ENCODE peak calls at places on chromosomes 7 and 10, in four cellular contexts. F is Karpas-422, U is astrocyte, G is SJSA1. N is an unnamed sample. For H3K27me3, the result is how much of the 10 kb centered on the place peaks cover.

GRCh38 chr10:117663750-117664149 is 121.2 kb downstream of the EMX2 start:
- DNase-seq in F (no peak), U (peak), G (no peak), N (peak)

GRCh38 chr10:74548676-74549075 is 277.7 kb upstream of the KAT6B start:
- DNase-seq in F (no peak), U (no peak), G (no peak), N (no peak)

GRCh38 chr7:150722403-150723065 is 6.1 kb downstream of the GIMAP1 start:
- DNase-seq in F (no peak), U (no peak), G (no peak), N (no peak)

GRCh38 chr7:26532490-26532889 is 240.8 kb downstream of the SNX10 start:
- DNase-seq in F (no peak), U (no peak), G (no peak), N (no peak)

GRCh38 chr10:89250814-89251416 is 660 bp downstream of the LIPA start:
- DNase-seq in F (peak), U (no peak), G (no peak), N (no peak)

GRCh38 chr10:18137111-18137510 is 3.1 kb upstream of the CACNB2 start:
- DNase-seq in F (no peak), U (no peak), G (no peak), N (no peak)

GRCh38 chr10:58651040-58651439 is 138.4 kb downstream of the BICC1 start:
- DNase-seq in F (no peak), U (peak), G (peak), N (no peak)

GRCh38 chr7:148328906-148329305 is 261.7 kb upstream of the C7orf33 start:
- DNase-seq in F (no peak), U (no peak), G (no peak), N (no peak)

GRCh38 chr10:125849448-125849847 is 26.1 kb downstream of the BCCIP start:
- DNase-seq in F (no peak), U (no peak), G (no peak), N (no peak)

GRCh38 chr7:107661865-107662379 is 1.3 kb downstream of the SLC26A4 start:
- DNase-seq in F (no peak), U (no peak), G (no peak), N (no peak)

GRCh38 chr7:90232440-90232839 is 12.5 kb upstream of the CFAP69 start:
- DNase-seq in F (no peak), U (no peak), G (no peak), N (no peak)

GRCh38 chr10:80506189-80506575 is 31.5 kb upstream of the SH2D4B start:
- DNase-seq in F (no peak), U (peak), G (peak), N (no peak)

GRCh38 chr10:98444314-98445006 is 2.3 kb downstream of the HPS1 start:
- DNase-seq in F (no peak), U (no peak), G (peak), N (no peak)

GRCh38 chr10:94206176-94206575 is 156.6 kb downstream of the NOC3L start:
- DNase-seq in F (no peak), U (no peak), G (no peak), N (no peak)

GRCh38 chr10:27637601-27638000 is 108.0 kb downstream of the MKX start:
- DNase-seq in F (no peak), U (no peak), G (no peak), N (no peak)

GRCh38 chr10:110033724-110034235 is 26.0 kb downstream of the ADD3 start:
- DNase-seq in F (no peak), U (no peak), G (no peak), N (no peak)
- H3K27me3 ChIP-seq in F (under half), U (under half), G (under half), N (under half)

GRCh38 chr10:101066146-101066889 is 4.5 kb downstream of the KAZALD1 start:
- DNase-seq in F (peak), U (no peak), G (peak), N (no peak)
- H3K27me3 ChIP-seq in F (under half), U (under half), G (under half), N (under half)

DNA sequence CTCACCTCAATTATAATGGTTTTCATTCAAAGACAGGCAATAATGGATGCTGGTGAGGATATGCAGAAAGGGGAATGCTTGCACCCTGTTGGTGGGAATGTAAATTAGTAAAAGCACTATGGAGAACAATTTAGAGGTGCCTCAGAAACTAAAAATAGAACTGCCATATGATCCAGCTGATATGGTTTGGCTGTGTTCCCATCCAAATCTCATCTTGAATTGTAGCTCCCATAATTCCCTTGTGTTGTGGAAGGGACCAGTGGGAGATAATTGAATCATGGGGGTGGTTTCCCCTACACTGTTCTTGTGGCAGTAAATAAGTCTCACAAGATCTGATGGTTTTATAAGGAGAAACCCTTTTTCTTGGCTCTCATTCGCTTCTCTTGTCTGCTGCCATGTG is 87.7 kb downstream of the TES start:
- DNase-seq in F (no peak), U (no peak), G (no peak), N (no peak)
- H3K27me3 ChIP-seq in F (under half), U (under half), G (under half), N (under half)

GRCh38 chr7:156074982-156075615 is 262.8 kb upstream of the SHH start:
- DNase-seq in F (peak), U (no peak), G (no peak), N (no peak)

GRCh38 chr7:156073366-156074052 is 261.2 kb upstream of the SHH start:
- DNase-seq in F (no peak), U (no peak), G (no peak), N (no peak)

GRCh38 chr7:156074084-156074483 is 261.8 kb upstream of the SHH start:
- DNase-seq in F (no peak), U (no peak), G (no peak), N (no peak)

GRCh38 chr7:156069897-156070296 is 257.6 kb upstream of the SHH start:
- DNase-seq in F (no peak), U (no peak), G (no peak), N (no peak)

GRCh38 chr7:156071612-156072011 is 259.3 kb upstream of the SHH start:
- DNase-seq in F (no peak), U (no peak), G (no peak), N (no peak)
- H3K27me3 ChIP-seq in F (under half), U (under half), G (under half), N (under half)

GRCh38 chr10:71478173-71478572 is 81.5 kb downstream of the CDH23 start:
- DNase-seq in F (no peak), U (no peak), G (no peak), N (no peak)

GRCh38 chr10:71474702-71475242 is 78.1 kb downstream of the CDH23 start:
- DNase-seq in F (no peak), U (no peak), G (no peak), N (no peak)

GRCh38 chr10:71475243-71475871 is 78.6 kb downstream of the CDH23 start:
- DNase-seq in F (peak), U (no peak), G (no peak), N (no peak)

GRCh38 chr10:71473671-71474599 is 77.2 kb downstream of the CDH23 start:
- DNase-seq in F (no peak), U (no peak), G (no peak), N (no peak)

DNA sequence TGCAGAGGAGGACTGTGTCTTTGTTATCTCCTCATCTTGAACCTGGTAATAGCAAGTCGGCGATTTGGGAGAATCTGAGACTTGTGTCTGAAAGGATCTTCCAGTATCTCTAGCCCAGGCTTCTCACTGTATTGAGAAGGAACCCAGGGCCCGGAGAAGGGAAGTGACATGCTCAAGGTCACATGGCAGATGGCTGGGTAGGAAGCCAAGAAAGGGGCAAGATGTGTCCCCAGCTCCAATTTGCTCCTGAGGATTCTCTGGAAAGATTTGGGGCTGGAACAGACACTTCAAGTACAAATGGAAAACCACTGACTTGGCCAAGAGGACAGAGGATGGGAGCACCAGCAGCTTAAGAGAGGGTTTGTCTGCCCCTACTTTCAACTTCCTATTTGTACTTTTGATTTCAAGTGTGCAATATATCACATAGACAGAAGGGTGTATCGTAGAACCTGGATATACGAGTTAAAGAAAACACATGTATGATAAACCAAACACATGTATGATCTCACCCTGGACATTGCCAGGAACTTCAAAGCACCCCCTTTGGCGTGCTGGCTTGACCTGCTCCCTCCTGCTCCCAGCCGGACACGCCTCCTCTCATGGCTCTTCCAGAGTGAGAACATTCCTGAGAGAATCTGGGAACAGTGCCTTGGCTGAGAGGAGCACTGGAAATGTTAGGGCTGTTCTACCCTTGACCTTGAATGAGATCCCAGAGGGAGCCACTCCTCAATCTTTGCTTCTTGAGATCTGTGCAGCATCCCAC is 79.7 kb downstream of the CDH23 start:
- DNase-seq in F (no peak), U (no peak), G (no peak), N (no peak)
- H3K27me3 ChIP-seq in F (under half), U (under half), G (under half), N (under half)

GRCh38 chr10:7408003-7408493 is 2.8 kb downstream of the SFMBT2 start:
- DNase-seq in F (no peak), U (peak), G (no peak), N (no peak)

GRCh38 chr10:7410306-7410799 is 481 bp downstream of the SFMBT2 start:
- DNase-seq in F (peak), U (no peak), G (no peak), N (no peak)

GRCh38 chr10:7408494-7409044 is 2.3 kb downstream of the SFMBT2 start:
- DNase-seq in F (peak), U (no peak), G (no peak), N (no peak)

GRCh38 chr10:7409732-7410168 is 1.1 kb downstream of the SFMBT2 start:
- DNase-seq in F (peak), U (no peak), G (no peak), N (no peak)

GRCh38 chr10:7409045-7409731 is 1.6 kb downstream of the SFMBT2 start:
- DNase-seq in F (peak), U (no peak), G (no peak), N (no peak)
- H3K27me3 ChIP-seq in F (under half), U (under half), G (half or more), N (under half)

DNA sequence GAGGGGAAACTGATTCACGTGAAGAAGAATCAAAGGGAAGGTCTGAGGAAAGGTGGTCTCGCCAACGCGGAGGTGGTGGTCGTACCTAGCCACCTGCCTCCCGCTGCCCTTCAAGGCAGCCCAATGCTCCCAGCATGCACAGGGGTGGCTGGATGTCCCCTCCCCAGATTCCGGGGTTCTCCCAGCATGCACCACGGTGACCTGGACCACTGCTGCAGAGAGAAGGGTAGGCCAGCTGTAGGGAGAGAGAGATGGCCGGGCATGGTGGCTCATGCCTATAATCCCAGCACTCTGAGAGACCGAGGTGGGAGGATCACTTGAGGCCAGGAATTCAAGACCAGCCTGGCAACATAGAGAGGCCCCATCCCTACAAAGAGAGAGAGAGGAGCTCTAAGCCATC is 32.4 kb upstream of the PPP2R2D start:
- DNase-seq in F (no peak), U (no peak), G (no peak), N (no peak)
- H3K27me3 ChIP-seq in F (under half), U (under half), G (under half), N (under half)

N was measured in BJ.